ENCODE peak calls at places on chromosomes 4 and X, in eight cellular contexts. V, E, A, D, R, C, U and Z are unnamed samples.

GRCh38 chrX:53715336-53715924 is 28.9 kb upstream of the HUWE1 start:
- DNase-seq in V (no peak), E (no peak), A (no peak), D (no peak), R (no peak), C (no peak), U (no peak), Z (no peak)

GRCh38 chr4:78483811-78484210 is 67.8 kb upstream of the ANXA3 start:
- DNase-seq in V (no peak), E (no peak), A (no peak), D (no peak), R (no peak), C (no peak), U (no peak), Z (no peak)

GRCh38 chr4:185713272-185713671 is 98.7 kb downstream of the SORBS2 start:
- DNase-seq in V (no peak), E (no peak), A (no peak), D (no peak), R (no peak), C (no peak), U (peak), Z (no peak)

GRCh38 chr4:53932784-53933183 is 131.6 kb downstream of the CHIC2 start:
- DNase-seq in V (no peak), E (no peak), A (no peak), D (no peak), R (no peak), C (no peak), U (no peak), Z (no peak)

GRCh38 chr4:110411599-110412011 is 64.3 kb upstream of the ENPEP start:
- DNase-seq in V (no peak), E (no peak), A (no peak), D (no peak), R (no peak), C (no peak), U (no peak), Z (no peak)

GRCh38 chr4:155546451-155546850 is 120.2 kb upstream of the GUCY1A1 start:
- DNase-seq in V (no peak), E (no peak), A (no peak), D (no peak), R (no peak), C (no peak), U (no peak), Z (no peak)

GRCh38 chrX:43753637-43754036 is 97.5 kb downstream of the MAOA start:
- DNase-seq in V (no peak), E (no peak), A (no peak), D (no peak), R (no peak), C (no peak), U (no peak), Z (no peak)

GRCh38 chrX:39012561-39013209 is 211.4 kb downstream of the MID1IP1 start:
- DNase-seq in V (no peak), E (no peak), A (no peak), D (no peak), R (no peak), C (no peak), U (no peak), Z (no peak)

GRCh38 chrX:88853925-88854324 is 106.9 kb downstream of the CPXCR1 start:
- DNase-seq in V (no peak), E (no peak), A (no peak), D (no peak), R (no peak), C (no peak), U (no peak), Z (no peak)

GRCh38 chr4:103306870-103307345 is 108.8 kb upstream of the CENPE start:
- DNase-seq in V (peak), E (no peak), A (peak), D (no peak), R (peak), C (no peak), U (peak), Z (peak)

GRCh38 chr4:38821739-38822138 is 17.1 kb upstream of the TLR1 start:
- DNase-seq in V (no peak), E (no peak), A (no peak), D (no peak), R (no peak), C (no peak), U (no peak), Z (no peak)

GRCh38 chr4:38819569-38819968 is 15.0 kb upstream of the TLR1 start:
- DNase-seq in V (no peak), E (no peak), A (no peak), D (no peak), R (no peak), C (no peak), U (no peak), Z (no peak)

GRCh38 chr4:38818441-38818976 is 13.9 kb upstream of the TLR1 start:
- DNase-seq in V (peak), E (peak), A (no peak), D (no peak), R (no peak), C (no peak), U (peak), Z (no peak)

GRCh38 chr4:38822748-38823303 is 18.2 kb upstream of the TLR1 start:
- DNase-seq in V (no peak), E (no peak), A (no peak), D (no peak), R (no peak), C (no peak), U (no peak), Z (no peak)

DNA sequence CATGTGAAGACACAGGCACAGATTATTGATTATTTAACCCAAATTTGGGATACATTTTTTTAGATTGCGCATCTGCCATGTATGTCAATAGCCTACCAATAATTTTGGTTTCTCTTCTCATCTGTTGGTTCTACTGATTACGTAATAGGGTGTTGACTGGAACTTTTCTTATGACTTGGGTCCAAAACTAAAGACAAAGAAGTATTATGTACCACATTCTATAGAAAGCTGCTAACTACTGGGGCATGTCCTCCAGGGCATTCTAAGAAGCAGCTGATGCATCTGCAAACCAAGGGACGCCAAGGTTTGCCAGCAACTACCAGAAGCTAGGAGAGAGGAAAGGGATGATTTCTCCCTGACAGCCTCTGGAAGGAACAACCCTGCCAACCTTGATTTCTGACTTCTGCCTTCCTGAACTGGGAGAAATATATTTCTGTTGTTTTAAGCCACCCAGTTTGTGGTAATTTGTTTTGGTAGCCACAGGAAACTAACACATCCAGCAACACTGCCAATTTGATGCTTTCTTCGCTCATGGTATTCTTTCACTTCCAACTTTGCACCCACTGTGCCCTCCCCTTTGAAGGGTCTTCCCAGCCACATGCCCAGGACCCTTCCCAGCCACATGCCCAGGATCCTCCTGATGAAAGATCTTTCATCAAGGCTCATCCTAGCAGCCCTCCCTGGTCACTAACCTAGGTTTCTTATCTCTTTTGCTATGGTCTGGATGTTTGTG is 15.9 kb upstream of the TLR1 start:
- DNase-seq in V (no peak), E (no peak), A (no peak), D (no peak), R (no peak), C (no peak), U (no peak), Z (no peak)
- TF ChIP-seq POLR2A in V (no peak), E (no peak), A (no peak), D (no peak), R (no peak), C (no peak), U (no peak), Z (no peak)

GRCh38 chr4:183609151-183609550 is 49.8 kb downstream of the RWDD4 start:
- DNase-seq in V (no peak), E (no peak), A (no peak), D (no peak), R (no peak), C (no peak), U (no peak), Z (no peak)

GRCh38 chr4:183610033-183610432 is 49.0 kb downstream of the RWDD4 start:
- DNase-seq in V (no peak), E (no peak), A (no peak), D (no peak), R (no peak), C (no peak), U (no peak), Z (no peak)

GRCh38 chr4:183611210-183611830 is 47.7 kb downstream of the RWDD4 start:
- DNase-seq in V (no peak), E (no peak), A (peak), D (no peak), R (no peak), C (no peak), U (no peak), Z (no peak)

GRCh38 chr4:183612329-183613250 is 46.4 kb downstream of the RWDD4 start:
- DNase-seq in V (no peak), E (no peak), A (no peak), D (no peak), R (no peak), C (no peak), U (no peak), Z (no peak)

GRCh38 chr4:183610613-183611012 is 48.4 kb downstream of the RWDD4 start:
- DNase-seq in V (no peak), E (no peak), A (peak), D (no peak), R (no peak), C (no peak), U (no peak), Z (no peak)
- H3K27ac ChIP-seq in V (no peak), E (no peak), A (peak), D (no peak), R (no peak), C (no peak), U (no peak), Z (no peak)

GRCh38 chrX:54994668-54995452 is 872 bp upstream of the PFKFB1 start:
- DNase-seq in V (no peak), E (no peak), A (no peak), D (no peak), R (no peak), C (no peak), U (no peak), Z (no peak)

GRCh38 chrX:54995621-54996020 is 1.6 kb upstream of the PFKFB1 start:
- DNase-seq in V (no peak), E (no peak), A (no peak), D (no peak), R (no peak), C (no peak), U (no peak), Z (no peak)

GRCh38 chrX:54994099-54994498 is at the start of gene PFKFB1:
- DNase-seq in V (no peak), E (no peak), A (no peak), D (no peak), R (no peak), C (no peak), U (peak), Z (no peak)

DNA sequence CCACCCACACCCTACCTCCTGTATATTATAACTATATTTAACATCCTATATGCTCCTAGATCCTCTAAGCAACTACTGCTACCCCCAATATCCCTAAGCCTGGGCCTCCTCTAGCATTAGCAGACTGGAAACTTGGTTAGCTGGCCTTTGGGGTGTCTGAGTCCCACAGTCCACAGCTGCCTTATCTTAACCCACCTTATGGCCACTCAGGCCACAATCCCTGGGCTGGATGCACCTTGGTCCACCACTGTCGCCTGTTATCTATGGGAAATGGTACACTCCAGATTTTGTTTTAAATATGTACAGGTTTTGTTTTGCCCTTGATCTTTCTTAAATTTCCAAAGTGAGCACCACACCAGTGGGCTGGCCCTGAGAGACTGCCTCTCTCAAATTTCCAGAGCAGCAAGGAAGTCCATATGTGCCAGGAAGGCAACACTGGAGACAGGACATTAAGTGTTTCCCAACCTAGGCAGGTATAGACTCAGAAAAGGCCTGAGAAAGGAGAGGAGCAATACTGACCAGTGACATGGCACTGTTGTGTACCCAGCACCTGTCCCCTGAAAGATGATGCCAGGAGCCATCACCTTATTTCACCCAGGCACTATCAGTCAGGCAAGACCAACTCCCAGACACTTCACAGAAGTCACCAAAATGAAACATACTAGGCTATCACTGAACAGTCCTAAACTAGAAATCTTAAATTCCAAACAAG is 921 bp downstream of the PFKFB1 start:
- DNase-seq in V (no peak), E (no peak), A (no peak), D (no peak), R (no peak), C (no peak), U (no peak), Z (no peak)
- TF ChIP-seq POLR2AphosphoS5 in V (no peak), E (no peak), A (no peak), D (no peak), R (no peak), C (no peak), U (no peak), Z (no peak)

DNA sequence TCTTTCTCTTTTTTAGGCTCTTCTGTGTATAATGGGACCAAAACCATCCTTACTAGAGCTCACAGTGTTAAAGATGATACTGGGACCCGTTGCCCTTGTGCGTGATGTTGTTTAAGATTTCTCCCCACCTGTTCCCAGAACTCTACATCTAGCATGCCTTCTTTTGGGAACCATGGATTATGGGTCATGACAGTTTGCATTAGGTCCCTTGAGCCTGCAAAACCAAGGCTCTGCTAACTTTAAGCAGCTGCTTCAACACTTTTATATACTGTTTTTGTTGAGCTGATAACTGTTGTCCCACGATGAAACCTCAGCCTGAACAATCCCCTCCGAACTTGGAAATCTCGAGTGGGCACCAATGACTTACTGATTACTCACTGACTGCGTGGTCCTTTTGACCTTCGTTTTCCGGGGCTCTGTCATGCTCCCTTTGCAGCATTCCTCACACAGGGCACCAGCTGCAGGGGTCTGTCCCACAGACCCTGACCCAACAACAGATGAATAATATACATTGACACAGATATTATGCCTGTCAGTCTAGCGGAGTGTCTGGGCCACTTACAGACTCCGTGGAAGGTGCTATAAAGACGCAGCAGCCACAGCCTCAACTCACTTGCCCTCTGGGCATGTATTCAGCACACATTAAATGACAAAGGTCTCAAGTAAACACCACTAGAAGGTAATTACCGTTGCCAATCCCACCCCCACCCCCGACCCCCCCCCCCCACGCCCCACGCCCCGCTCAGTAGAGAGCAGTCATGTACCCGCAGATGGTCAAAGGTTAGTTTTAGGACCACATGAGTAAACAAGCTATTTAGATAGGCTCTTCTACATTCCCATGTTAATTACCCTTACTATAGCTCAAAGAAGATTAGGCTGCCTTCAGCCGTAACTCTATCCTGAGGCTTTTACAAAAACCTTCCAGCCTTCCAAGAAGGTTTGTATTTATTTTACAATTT is 162.0 kb upstream of the WDFY3 start:
- DNase-seq in V (no peak), E (no peak), A (no peak), D (no peak), R (no peak), C (no peak), U (no peak), Z (no peak)
- TF ChIP-seq POLR2A in V (no peak), E (no peak), A (no peak), D (no peak), R (no peak), C (no peak), U (no peak), Z (no peak)

DNA sequence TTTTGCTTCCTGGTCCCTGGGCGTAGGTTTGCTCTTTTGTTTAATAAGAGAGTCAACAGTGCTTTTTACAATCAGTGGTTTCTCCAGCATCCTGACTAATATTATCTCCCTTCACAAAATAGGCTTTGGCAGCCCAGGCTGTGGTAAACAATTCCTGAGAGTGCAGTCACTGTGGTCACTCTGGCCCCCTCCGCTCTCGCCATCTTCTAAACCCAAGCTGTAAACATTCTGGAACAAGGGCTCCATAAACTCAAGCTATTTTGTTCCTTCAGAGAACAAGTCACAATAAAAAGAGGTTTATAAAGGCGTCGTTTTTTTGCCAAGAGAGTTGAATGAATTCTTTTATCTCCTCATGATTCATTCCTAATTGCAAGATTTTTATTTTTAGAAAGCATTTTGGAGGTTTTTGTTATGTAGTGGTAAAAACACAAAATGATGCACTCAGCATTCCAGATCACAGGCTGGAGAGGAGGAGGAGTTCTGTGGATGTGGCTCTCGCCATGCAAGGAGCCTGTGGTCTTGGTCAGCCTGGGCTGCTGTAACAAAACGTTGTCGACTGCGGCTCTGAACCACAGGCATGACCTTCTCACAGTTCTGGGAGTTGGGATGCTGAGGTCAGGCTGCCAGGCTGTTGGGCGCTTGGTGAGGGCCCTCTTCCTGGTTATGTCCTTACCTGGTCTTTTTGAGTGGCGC is 486.4 kb upstream of the FAT1 start:
- DNase-seq in V (peak), E (no peak), A (no peak), D (no peak), R (no peak), C (no peak), U (no peak), Z (no peak)
- H3K27ac ChIP-seq in V (peak), E (peak), A (no peak), D (no peak), R (no peak), C (no peak), U (no peak), Z (no peak)

GRCh38 chr4:52823478-52824092 is 38.5 kb upstream of the RASL11B start:
- DNase-seq in V (no peak), E (no peak), A (no peak), D (peak), R (no peak), C (no peak), U (no peak), Z (no peak)

GRCh38 chr4:52824270-52824602 is 37.9 kb upstream of the RASL11B start:
- DNase-seq in V (no peak), E (no peak), A (no peak), D (no peak), R (no peak), C (no peak), U (no peak), Z (no peak)

GRCh38 chr4:52825311-52826090 is 36.6 kb upstream of the RASL11B start:
- DNase-seq in V (no peak), E (no peak), A (no peak), D (peak), R (no peak), C (no peak), U (peak), Z (no peak)

GRCh38 chr4:52824603-52825310 is 37.4 kb upstream of the RASL11B start:
- DNase-seq in V (no peak), E (no peak), A (no peak), D (no peak), R (no peak), C (no peak), U (peak), Z (peak)

GRCh38 chr4:52822583-52823477 is 39.3 kb upstream of the RASL11B start:
- DNase-seq in V (no peak), E (no peak), A (no peak), D (peak), R (no peak), C (no peak), U (no peak), Z (no peak)
- TF ChIP-seq POLR2AphosphoS5 in V (no peak), E (no peak), A (peak), D (no peak), R (no peak), C (peak), U (no peak), Z (peak)